ENCODE peak calls at places on chromosomes 13 and 19, in seven cellular contexts. N is mucosa of descending colon, K is colonic mucosa, Y is heart left ventricle, T is RWPE1, B is fibroblast of villous mesenchyme, M is HFF-Myc. A is an unnamed sample.

GRCh38 chr19:37943480-37943879 is 36.5 kb downstream of the SIPA1L3 start:
- DNase-seq in B (no peak), Y (no peak), N (no peak), T (no peak), K (peak; percentile 81), M (no peak), A (no peak)

GRCh38 chr13:60873116-60873515 is 476.1 kb downstream of the TDRD3 start:
- DNase-seq in K (no peak), T (no peak), N (no peak), B (no peak), M (no peak), Y (no peak), A (no peak)

GRCh38 chr13:30334663-30335386 is 27.5 kb upstream of the KATNAL1 start:
- DNase-seq in M (no peak), B (peak; percentile 33), T (no peak), N (no peak), K (peak; percentile 31), Y (no peak), A (no peak)

GRCh38 chr19:54937926-54938325 is 9.4 kb downstream of the NLRP7 start:
- DNase-seq in M (no peak), N (no peak), B (no peak), K (no peak), T (no peak), Y (no peak), A (no peak)

GRCh38 chr19:56106397-56106849 is 14.7 kb downstream of the ZNF787 start:
- DNase-seq in B (no peak), N (peak; percentile 88), K (peak; percentile 80), M (no peak), T (no peak), Y (no peak), A (no peak)

GRCh38 chr19:10520652-10521318 is 3.5 kb upstream of the S1PR5 start:
- DNase-seq in N (no peak), T (peak; percentile 81), K (no peak), Y (no peak), B (no peak), M (no peak), A (no peak)

GRCh38 chr13:46656786-46657185 is 103.8 kb downstream of the LRCH1 start:
- DNase-seq in T (no peak), Y (no peak), K (no peak), N (no peak), B (no peak), M (no peak), A (no peak)

GRCh38 chr13:80338781-80339577 is 1.9 kb downstream of the SPRY2 start:
- DNase-seq in Y (peak; percentile 88), K (peak; percentile 62), B (peak; percentile 90), T (peak; percentile 48), M (no peak), N (peak; percentile 79), A (peak; percentile 65)

GRCh38 chr19:2315818-2316353 is 7.9 kb upstream of the LINGO3 start:
- DNase-seq in T (no peak), B (peak; percentile 68), N (peak; percentile 81), Y (peak; percentile 81), M (no peak), K (peak; percentile 59), A (peak; percentile 82)

GRCh38 chr19:28831464-28831863 is 381.5 kb downstream of the UQCRFS1 start:
- DNase-seq in M (no peak), K (no peak), N (no peak), T (no peak), B (no peak), Y (no peak), A (no peak)

GRCh38 chr13:101649490-101650126 is 197.1 kb downstream of the ITGBL1 start:
- DNase-seq in Y (no peak), T (peak; percentile 83), K (no peak), B (peak; percentile 93), N (no peak), M (no peak), A (no peak)

GRCh38 chr13:40113644-40114304 is 458.3 kb downstream of the COG6 start:
- DNase-seq in M (no peak), Y (no peak), N (no peak), K (no peak), T (no peak), B (peak; percentile 78), A (no peak)

GRCh38 chr13:114054269-114054668 is 78.2 kb downstream of the RASA3 start:
- DNase-seq in Y (no peak), M (no peak), T (peak; percentile 31), K (no peak), B (no peak), N (no peak), A (no peak)

GRCh38 chr19:6423499-6424189 is 967 bp downstream of the KHSRP start:
- DNase-seq in T (peak; percentile 63), Y (no peak), M (no peak), N (no peak), K (peak; percentile 55), B (peak; percentile 55), A (peak; percentile 73)

GRCh38 chr19:10503002-10503789 is at the start of gene KEAP1:
- DNase-seq in B (peak; percentile 37), T (no peak), K (peak; percentile 68), Y (no peak), M (no peak), N (no peak), A (peak; percentile 63)

GRCh38 chr19:33071887-33072286 is 7.2 kb upstream of the RHPN2 start:
- DNase-seq in T (no peak), M (no peak), K (no peak), B (peak; percentile 9), N (peak; percentile 55), Y (no peak), A (no peak)

GRCh38 chr13:73987618-73988017 is 146.6 kb downstream of the KLF12 start:
- DNase-seq in Y (no peak), K (no peak), N (no peak), B (no peak), M (no peak), T (no peak), A (no peak)

GRCh38 chr13:29484236-29484635 is 111.3 kb downstream of the SLC7A1 start:
- DNase-seq in B (no peak), T (no peak), Y (no peak), M (no peak), N (no peak), K (no peak), A (peak; percentile 43)

GRCh38 chr13:46683879-46684278 is 113.1 kb downstream of the ESD start:
- DNase-seq in M (no peak), B (peak; percentile 33), T (no peak), N (no peak), Y (no peak), K (no peak), A (no peak)

GRCh38 chr13:84481958-84482357 is 599.7 kb upstream of the SLITRK1 start:
- DNase-seq in B (no peak), K (no peak), Y (no peak), N (no peak), T (no peak), M (no peak), A (no peak)

DNA sequence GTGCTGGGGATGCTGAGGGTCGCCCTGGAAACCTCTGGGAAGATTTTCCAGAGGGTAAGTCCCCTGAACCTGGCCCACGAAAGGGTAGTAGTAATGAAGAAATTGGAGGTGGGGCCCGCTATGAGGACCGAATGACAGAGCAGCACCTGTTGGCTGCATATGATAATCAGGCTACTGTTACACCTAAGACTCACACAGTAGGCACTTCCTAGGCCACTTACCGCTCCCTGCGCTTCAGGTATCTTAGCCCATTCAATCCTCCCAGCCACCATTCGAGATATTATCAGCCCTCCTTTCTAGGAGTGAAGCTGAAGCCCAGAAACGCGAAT is 4.3 kb upstream of the LRFN3 start:
- DNase-seq in N (no peak), T (no peak), K (no peak), B (no peak), Y (no peak), M (no peak), A (no peak)
- TF ChIP-seq CTCF in N (no peak), T (peak; percentile 57), K (no peak), B (no peak), Y (no peak), M (no peak), A (peak; percentile 23)

GRCh38 chr13:26628706-26629105 is 71.2 kb downstream of the WASF3 start:
- DNase-seq in Y (no peak), B (peak; percentile 20), M (no peak), K (peak; percentile 30), T (no peak), N (no peak), A (no peak)
- TF ChIP-seq CTCF in Y (no peak), B (peak; percentile 20), M (peak; percentile 3), K (no peak), T (no peak), N (no peak), A (no peak)

GRCh38 chr13:112587767-112588489 is at the start of gene TUBGCP3:
- DNase-seq in T (peak; percentile 86), N (peak; percentile 91), B (peak; percentile 78), Y (peak; percentile 92), K (peak; percentile 81), M (no peak), A (peak; percentile 86)
- TF ChIP-seq CTCF in T (no peak), N (no peak), B (no peak), Y (peak; percentile 37), K (no peak), M (no peak), A (no peak)

DNA sequence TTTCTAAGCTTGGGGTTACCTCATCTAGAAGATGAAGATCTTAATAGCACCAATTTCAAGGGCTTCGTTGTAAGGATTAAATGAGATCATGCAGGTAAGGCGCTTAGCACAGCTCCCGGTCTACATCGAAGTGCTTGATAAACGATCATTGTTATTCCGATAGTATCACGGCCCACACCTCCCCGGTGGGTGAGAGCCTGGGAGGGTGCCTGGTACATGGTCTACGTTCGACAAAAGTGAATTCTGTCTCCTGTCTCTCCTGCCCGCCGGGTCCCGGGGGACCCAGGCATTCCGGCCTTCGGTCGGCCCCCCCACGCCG is 501 bp upstream of the MYH14 start:
- DNase-seq in K (no peak), N (no peak), M (no peak), T (no peak), B (no peak), Y (no peak), A (no peak)
- TF ChIP-seq CTCF in K (no peak), N (no peak), M (no peak), T (no peak), B (no peak), Y (no peak), A (no peak)

A was measured in glutamatergic neuron.